ENCODE peak calls at places on chromosomes 12 and 14, in six cellular contexts. K is stimulated activated CD8-positive, alpha-beta memory T cell treated with anti-CD3 and anti-CD28 coated beads, Interleukin-12 subunit alpha, Interleukin-12 subunit beta, amount 100 ng/mL, for 4 hours; R is CD8-positive, alpha-beta memory T cell; M is activated effector memory CD4-positive, alpha-beta T cell treated with anti-CD3 and anti-CD28 coated beads, Interleukin-2, amount 50 U/mL, for 16 hours; C is AG08396; A is iPS-NIHi11. I is an unnamed sample.
A peak's percentile ranks its signal among the peaks of the same experiment; 100 is the strongest.

GRCh38 chr12:69254046-69254445 is 14.7 kb downstream of the CPSF6 start:
- DNase-seq in K (no peak), R (peak; percentile 66), M (no peak), C (peak; percentile 12), A (peak; percentile 31), I (peak; percentile 36)

GRCh38 chr12:107759410-107759809 is 1.5 kb downstream of the PRDM4 start:
- DNase-seq in K (no peak), R (no peak), M (no peak), C (peak; percentile 78), A (peak; percentile 9), I (no peak)

GRCh38 chr12:116018282-116018681 is 259.2 kb downstream of the MED13L start:
- DNase-seq in K (no peak), R (no peak), M (no peak), C (no peak), A (no peak), I (no peak)

GRCh38 chr14:39483682-39484081 is 51.4 kb upstream of the FBXO33 start:
- DNase-seq in K (no peak), R (no peak), M (no peak), C (no peak), A (no peak), I (no peak)

GRCh38 chr12:7693793-7694192 is 1.8 kb downstream of the GDF3 start:
- DNase-seq in K (no peak), R (no peak), M (no peak), C (no peak), A (no peak), I (peak; percentile 28)

GRCh38 chr14:61188196-61188595 is 92.9 kb downstream of the TMEM30B start:
- DNase-seq in K (no peak), R (no peak), M (no peak), C (no peak), A (peak; percentile 44), I (peak; percentile 81)

GRCh38 chr12:52149651-52150241 is 42.1 kb downstream of the KRT80 start:
- DNase-seq in K (no peak), R (no peak), M (no peak), C (no peak), A (no peak), I (no peak)

GRCh38 chr14:29030970-29031369 is 264.4 kb downstream of the FOXG1 start:
- DNase-seq in K (no peak), R (no peak), M (no peak), C (no peak), A (no peak), I (no peak)

GRCh38 chr14:48616941-48617340 is 941.5 kb upstream of the MDGA2 start:
- DNase-seq in K (no peak), R (no peak), M (no peak), C (no peak), A (no peak), I (no peak)

GRCh38 chr12:92505373-92506340 is 197.1 kb upstream of the PLEKHG7 start:
- DNase-seq in K (peak; percentile 34), R (peak; percentile 40), M (peak; percentile 83), C (no peak), A (peak; percentile 18), I (no peak)

GRCh38 chr12:116590561-116590960 is 31.4 kb downstream of the MAP1LC3B2 start:
- DNase-seq in K (no peak), R (no peak), M (no peak), C (no peak), A (no peak), I (no peak)

GRCh38 chr12:51269174-51270066 is 795 bp downstream of the SMAGP start:
- DNase-seq in K (peak; percentile 27), R (peak; percentile 61), M (peak; percentile 84), C (peak; percentile 52), A (peak; percentile 87), I (peak; percentile 90)

GRCh38 chr12:132850291-132850690 is 21.6 kb upstream of the GOLGA3 start:
- DNase-seq in K (no peak), R (no peak), M (no peak), C (no peak), A (no peak), I (no peak)

GRCh38 chr14:64147126-64147790 is 146.9 kb downstream of the ESR2 start:
- DNase-seq in K (no peak), R (no peak), M (no peak), C (no peak), A (no peak), I (no peak)

GRCh38 chr12:16608346-16608745 is 2.4 kb upstream of the LMO3 start:
- DNase-seq in K (no peak), R (no peak), M (no peak), C (no peak), A (no peak), I (no peak)

GRCh38 chr12:39012870-39013269 is 107.5 kb upstream of the CPNE8 start:
- DNase-seq in K (no peak), R (no peak), M (no peak), C (no peak), A (no peak), I (no peak)

GRCh38 chr14:100341301-100342031 is 18.3 kb downstream of the SLC25A47 start:
- DNase-seq in K (no peak), R (no peak), M (no peak), C (peak; percentile 90), A (no peak), I (peak; percentile 64)

GRCh38 chr12:57147641-57147944 is 174 bp upstream of the LRP1-AS start:
- DNase-seq in K (no peak), R (no peak), M (no peak), C (no peak), A (no peak), I (no peak)

GRCh38 chr14:22852940-22853767 is 16.8 kb downstream of the MMP14 start:
- DNase-seq in K (peak; percentile 77), R (peak; percentile 84), M (peak; percentile 97), C (peak; percentile 76), A (peak; percentile 87), I (peak; percentile 91)

GRCh38 chr12:128817115-128818015 is 6.4 kb downstream of the SLC15A4 start:
- DNase-seq in K (no peak), R (no peak), M (no peak), C (peak; percentile 73), A (no peak), I (no peak)

GRCh38 chr14:75372260-75372659 is 55.6 kb upstream of the JDP2 start:
- DNase-seq in K (no peak), R (no peak), M (no peak), C (no peak), A (no peak), I (no peak)

GRCh38 chr12:29744365-29744764 is 39.4 kb downstream of the TMTC1 start:
- DNase-seq in K (no peak), R (no peak), M (no peak), C (no peak), A (no peak), I (no peak)

GRCh38 chr12:51898937-51899336 is 8.4 kb upstream of the ACVRL1 start:
- DNase-seq in K (no peak), R (no peak), M (no peak), C (no peak), A (no peak), I (peak; percentile 18)

GRCh38 chr12:57722716-57723629 is 15.6 kb downstream of the AGAP2 start:
- DNase-seq in K (no peak), R (no peak), M (no peak), C (no peak), A (no peak), I (no peak)

GRCh38 chr14:103847954-103848719 is 762 bp upstream of the PPP1R13B start:
- DNase-seq in K (no peak), R (no peak), M (peak; percentile 61), C (no peak), A (peak; percentile 54), I (peak; percentile 87)

GRCh38 chr12:32025906-32026305 is 66.7 kb downstream of the RESF1 start:
- DNase-seq in K (no peak), R (peak; percentile 77), M (peak; percentile 74), C (no peak), A (no peak), I (no peak)